ENCODE peak calls at places on chromosome 18, in four cellular contexts. One of them, this sample, is unnamed.

GRCh38 chr18:41576643-41577042 is 378.4 kb upstream of the PIK3C3 start:
- DNase-seq in KG1: no peak
- DNase-seq in substantia nigra: no peak
- DNase-seq in astrocyte of the cerebellum: no peak
- DNase-seq in this sample: no peak

GRCh38 chr18:36812686-36813085 is 16.1 kb downstream of the TPGS2 start:
- DNase-seq in KG1: no peak
- DNase-seq in substantia nigra: no peak
- DNase-seq in astrocyte of the cerebellum: no peak
- DNase-seq in this sample: no peak

GRCh38 chr18:24009651-24010333 is 4.8 kb upstream of the TTC39C start:
- DNase-seq in KG1: no peak
- DNase-seq in substantia nigra: no peak
- DNase-seq in astrocyte of the cerebellum: no peak
- DNase-seq in this sample: no peak

GRCh38 chr18:68428026-68428425 is 286.9 kb downstream of the TMX3 start:
- DNase-seq in KG1: no peak
- DNase-seq in substantia nigra: no peak
- DNase-seq in astrocyte of the cerebellum: peak; percentile 70
- DNase-seq in this sample: no peak

GRCh38 chr18:12376034-12376717 is 851 bp downstream of the AFG3L2 start:
- DNase-seq in KG1: peak; percentile 57
- DNase-seq in substantia nigra: no peak
- DNase-seq in astrocyte of the cerebellum: no peak
- DNase-seq in this sample: no peak

GRCh38 chr18:58671941-58672565 is 788 bp downstream of the MALT1 start:
- DNase-seq in KG1: no peak
- DNase-seq in substantia nigra: no peak
- DNase-seq in astrocyte of the cerebellum: no peak
- DNase-seq in this sample: no peak

GRCh38 chr18:14916851-14917250 is 168.9 kb downstream of the ANKRD30B start:
- DNase-seq in KG1: no peak
- DNase-seq in substantia nigra: no peak
- DNase-seq in astrocyte of the cerebellum: no peak
- DNase-seq in this sample: no peak

GRCh38 chr18:50061876-50062517 is 132.9 kb downstream of the MYO5B start:
- DNase-seq in KG1: no peak
- DNase-seq in substantia nigra: no peak
- DNase-seq in astrocyte of the cerebellum: no peak
- DNase-seq in this sample: no peak

GRCh38 chr18:13570856-13571495 is 155.4 kb downstream of the FAM210A start:
- DNase-seq in KG1: no peak
- DNase-seq in substantia nigra: no peak
- DNase-seq in astrocyte of the cerebellum: no peak
- DNase-seq in this sample: no peak

GRCh38 chr18:73355076-73355475 is 487.3 kb upstream of the NETO1 start:
- DNase-seq in KG1: no peak
- DNase-seq in substantia nigra: no peak
- DNase-seq in astrocyte of the cerebellum: no peak
- DNase-seq in this sample: no peak

GRCh38 chr18:58255701-58256311 is 211.8 kb downstream of the NEDD4L start:
- DNase-seq in KG1: no peak
- DNase-seq in substantia nigra: no peak
- DNase-seq in astrocyte of the cerebellum: no peak
- DNase-seq in this sample: no peak

GRCh38 chr18:55489034-55489741 is 98.8 kb downstream of the TCF4 start:
- DNase-seq in KG1: no peak
- DNase-seq in substantia nigra: no peak
- DNase-seq in astrocyte of the cerebellum: no peak
- DNase-seq in this sample: no peak

GRCh38 chr18:9478545-9478944 is 3.2 kb downstream of the RALBP1 start:
- DNase-seq in KG1: no peak
- DNase-seq in substantia nigra: no peak
- DNase-seq in astrocyte of the cerebellum: no peak
- DNase-seq in this sample: no peak